ENCODE peak calls at places on chromosomes 2 and 18, in eight cellular contexts. One of them, this sample, is unnamed.

GRCh38 chr2:42569116-42569711 is 782 bp downstream of the MTA3 start:
- DNase-seq in HTR-8/SVneo: peak; percentile 53
- DNase-seq in T-cell: no peak
- DNase-seq in dermis blood vessel endothelial cell: peak; percentile 29
- DNase-seq in Daoy: peak; percentile 31
- DNase-seq in NCI-H748 treated with DMSO at 0.1 percent for 48 hours: peak; percentile 20
- DNase-seq in fibroblast of gingiva: peak; percentile 14
- DNase-seq in prostate gland: peak; percentile 12
- DNase-seq in this sample: peak; percentile 32

GRCh38 chr2:19128148-19128547 is 230.3 kb downstream of the OSR1 start:
- DNase-seq in HTR-8/SVneo: no peak
- DNase-seq in T-cell: no peak
- DNase-seq in dermis blood vessel endothelial cell: no peak
- DNase-seq in Daoy: no peak
- DNase-seq in NCI-H748 treated with DMSO at 0.1 percent for 48 hours: no peak
- DNase-seq in fibroblast of gingiva: no peak
- DNase-seq in prostate gland: no peak
- DNase-seq in this sample: no peak

GRCh38 chr2:42971381-42971780 is 179.0 kb upstream of the HAAO start:
- DNase-seq in HTR-8/SVneo: no peak
- DNase-seq in T-cell: no peak
- DNase-seq in dermis blood vessel endothelial cell: no peak
- DNase-seq in Daoy: no peak
- DNase-seq in NCI-H748 treated with DMSO at 0.1 percent for 48 hours: no peak
- DNase-seq in fibroblast of gingiva: no peak
- DNase-seq in prostate gland: no peak
- DNase-seq in this sample: no peak

GRCh38 chr2:238787507-238787906 is 60.4 kb upstream of the TWIST2 start:
- DNase-seq in HTR-8/SVneo: no peak
- DNase-seq in T-cell: no peak
- DNase-seq in dermis blood vessel endothelial cell: no peak
- DNase-seq in Daoy: no peak
- DNase-seq in NCI-H748 treated with DMSO at 0.1 percent for 48 hours: no peak
- DNase-seq in fibroblast of gingiva: peak; percentile 47
- DNase-seq in prostate gland: no peak
- DNase-seq in this sample: no peak

GRCh38 chr2:71716697-71717624 is 263.6 kb downstream of the DYSF start:
- DNase-seq in HTR-8/SVneo: peak; percentile 77
- DNase-seq in T-cell: no peak
- DNase-seq in dermis blood vessel endothelial cell: peak; percentile 59
- DNase-seq in Daoy: peak; percentile 66
- DNase-seq in NCI-H748 treated with DMSO at 0.1 percent for 48 hours: no peak
- DNase-seq in fibroblast of gingiva: peak; percentile 83
- DNase-seq in prostate gland: peak; percentile 33
- DNase-seq in this sample: no peak

GRCh38 chr2:72623481-72623880 is 202.4 kb downstream of the EXOC6B start:
- DNase-seq in HTR-8/SVneo: no peak
- DNase-seq in T-cell: no peak
- DNase-seq in dermis blood vessel endothelial cell: no peak
- DNase-seq in Daoy: no peak
- DNase-seq in NCI-H748 treated with DMSO at 0.1 percent for 48 hours: no peak
- DNase-seq in fibroblast of gingiva: no peak
- DNase-seq in prostate gland: no peak
- DNase-seq in this sample: no peak

GRCh38 chr2:134120160-134120717 is 133.6 kb upstream of the MGAT5 start:
- DNase-seq in HTR-8/SVneo: peak; percentile 15
- DNase-seq in T-cell: peak; percentile 32
- DNase-seq in dermis blood vessel endothelial cell: peak; percentile 33
- DNase-seq in Daoy: peak; percentile 24
- DNase-seq in NCI-H748 treated with DMSO at 0.1 percent for 48 hours: no peak
- DNase-seq in fibroblast of gingiva: no peak
- DNase-seq in prostate gland: no peak
- DNase-seq in this sample: no peak

GRCh38 chr2:61543062-61543461 is 4.9 kb upstream of the XPO1 start:
- DNase-seq in HTR-8/SVneo: no peak
- DNase-seq in T-cell: no peak
- DNase-seq in dermis blood vessel endothelial cell: no peak
- DNase-seq in Daoy: no peak
- DNase-seq in NCI-H748 treated with DMSO at 0.1 percent for 48 hours: no peak
- DNase-seq in fibroblast of gingiva: no peak
- DNase-seq in prostate gland: no peak
- DNase-seq in this sample: no peak

GRCh38 chr2:105744909-105745853 is at the start of gene NCK2:
- DNase-seq in HTR-8/SVneo: peak; percentile 24
- DNase-seq in T-cell: no peak
- DNase-seq in dermis blood vessel endothelial cell: peak; percentile 51
- DNase-seq in Daoy: peak; percentile 24
- DNase-seq in NCI-H748 treated with DMSO at 0.1 percent for 48 hours: no peak
- DNase-seq in fibroblast of gingiva: peak; percentile 18
- DNase-seq in prostate gland: peak; percentile 11
- DNase-seq in this sample: no peak

GRCh38 chr2:241739651-241740050 is 5.2 kb downstream of the D2HGDH start:
- DNase-seq in HTR-8/SVneo: no peak
- DNase-seq in T-cell: no peak
- DNase-seq in dermis blood vessel endothelial cell: no peak
- DNase-seq in Daoy: peak; percentile 36
- DNase-seq in NCI-H748 treated with DMSO at 0.1 percent for 48 hours: no peak
- DNase-seq in fibroblast of gingiva: peak; percentile 22
- DNase-seq in prostate gland: no peak
- DNase-seq in this sample: no peak

GRCh38 chr2:28292491-28292890 is 100.2 kb upstream of the FOSL2 start:
- DNase-seq in HTR-8/SVneo: no peak
- DNase-seq in T-cell: no peak
- DNase-seq in dermis blood vessel endothelial cell: no peak
- DNase-seq in Daoy: peak; percentile 81
- DNase-seq in NCI-H748 treated with DMSO at 0.1 percent for 48 hours: no peak
- DNase-seq in fibroblast of gingiva: no peak
- DNase-seq in prostate gland: no peak
- DNase-seq in this sample: no peak

GRCh38 chr2:132443106-132443505 is 26.5 kb downstream of the GPR39 start:
- DNase-seq in HTR-8/SVneo: no peak
- DNase-seq in T-cell: no peak
- DNase-seq in dermis blood vessel endothelial cell: no peak
- DNase-seq in Daoy: no peak
- DNase-seq in NCI-H748 treated with DMSO at 0.1 percent for 48 hours: no peak
- DNase-seq in fibroblast of gingiva: no peak
- DNase-seq in prostate gland: no peak
- DNase-seq in this sample: no peak

GRCh38 chr2:109690457-109690821 is 76.3 kb downstream of the SOWAHC start:
- DNase-seq in HTR-8/SVneo: no peak
- DNase-seq in T-cell: no peak
- DNase-seq in dermis blood vessel endothelial cell: no peak
- DNase-seq in Daoy: no peak
- DNase-seq in NCI-H748 treated with DMSO at 0.1 percent for 48 hours: no peak
- DNase-seq in fibroblast of gingiva: no peak
- DNase-seq in prostate gland: no peak
- DNase-seq in this sample: no peak

GRCh38 chr2:238435752-238436096 is 9.0 kb downstream of the ASB1 start:
- DNase-seq in HTR-8/SVneo: no peak
- DNase-seq in T-cell: no peak
- DNase-seq in dermis blood vessel endothelial cell: no peak
- DNase-seq in Daoy: no peak
- DNase-seq in NCI-H748 treated with DMSO at 0.1 percent for 48 hours: no peak
- DNase-seq in fibroblast of gingiva: no peak
- DNase-seq in prostate gland: no peak
- DNase-seq in this sample: no peak

GRCh38 chr2:107325983-107326786 is 440.2 kb upstream of the ST6GAL2 start:
- DNase-seq in HTR-8/SVneo: no peak
- DNase-seq in T-cell: no peak
- DNase-seq in dermis blood vessel endothelial cell: no peak
- DNase-seq in Daoy: peak; percentile 50
- DNase-seq in NCI-H748 treated with DMSO at 0.1 percent for 48 hours: no peak
- DNase-seq in fibroblast of gingiva: peak; percentile 31
- DNase-seq in prostate gland: no peak
- DNase-seq in this sample: peak; percentile 55

GRCh38 chr2:172578054-172578453 is 22.2 kb downstream of the PDK1 start:
- DNase-seq in HTR-8/SVneo: no peak
- DNase-seq in T-cell: no peak
- DNase-seq in dermis blood vessel endothelial cell: no peak
- DNase-seq in Daoy: no peak
- DNase-seq in NCI-H748 treated with DMSO at 0.1 percent for 48 hours: no peak
- DNase-seq in fibroblast of gingiva: no peak
- DNase-seq in prostate gland: no peak
- DNase-seq in this sample: no peak

GRCh38 chr18:3688682-3689081 is 238.7 kb downstream of the TGIF1 start:
- DNase-seq in HTR-8/SVneo: peak; percentile 62
- DNase-seq in T-cell: no peak
- DNase-seq in dermis blood vessel endothelial cell: no peak
- DNase-seq in Daoy: peak; percentile 68
- DNase-seq in NCI-H748 treated with DMSO at 0.1 percent for 48 hours: no peak
- DNase-seq in fibroblast of gingiva: peak; percentile 94
- DNase-seq in prostate gland: no peak
- DNase-seq in this sample: no peak

GRCh38 chr2:244547-244946 is 19.3 kb downstream of the SH3YL1 start:
- DNase-seq in HTR-8/SVneo: no peak
- DNase-seq in T-cell: no peak
- DNase-seq in dermis blood vessel endothelial cell: no peak
- DNase-seq in Daoy: no peak
- DNase-seq in NCI-H748 treated with DMSO at 0.1 percent for 48 hours: no peak
- DNase-seq in fibroblast of gingiva: no peak
- DNase-seq in prostate gland: no peak
- DNase-seq in this sample: no peak

GRCh38 chr18:54888933-54889332 is 60.7 kb downstream of the RAB27B start:
- DNase-seq in HTR-8/SVneo: no peak
- DNase-seq in T-cell: no peak
- DNase-seq in dermis blood vessel endothelial cell: no peak
- DNase-seq in Daoy: no peak
- DNase-seq in NCI-H748 treated with DMSO at 0.1 percent for 48 hours: no peak
- DNase-seq in fibroblast of gingiva: peak; percentile 53
- DNase-seq in prostate gland: no peak
- DNase-seq in this sample: no peak

GRCh38 chr2:238339814-238340213 is 19.5 kb downstream of the TRAF3IP1 start:
- DNase-seq in HTR-8/SVneo: no peak
- DNase-seq in T-cell: no peak
- DNase-seq in dermis blood vessel endothelial cell: no peak
- DNase-seq in Daoy: no peak
- DNase-seq in NCI-H748 treated with DMSO at 0.1 percent for 48 hours: no peak
- DNase-seq in fibroblast of gingiva: no peak
- DNase-seq in prostate gland: no peak
- DNase-seq in this sample: no peak

GRCh38 chr18:75124551-75124950 is 84.4 kb downstream of the PTGR3 start:
- DNase-seq in HTR-8/SVneo: no peak
- DNase-seq in T-cell: no peak
- DNase-seq in dermis blood vessel endothelial cell: no peak
- DNase-seq in Daoy: no peak
- DNase-seq in NCI-H748 treated with DMSO at 0.1 percent for 48 hours: no peak
- DNase-seq in fibroblast of gingiva: no peak
- DNase-seq in prostate gland: no peak
- DNase-seq in this sample: no peak

GRCh38 chr2:42238644-42239288 is 69.6 kb downstream of the EML4 start:
- DNase-seq in HTR-8/SVneo: no peak
- DNase-seq in T-cell: peak; percentile 17
- DNase-seq in dermis blood vessel endothelial cell: peak; percentile 44
- DNase-seq in Daoy: peak; percentile 28
- DNase-seq in NCI-H748 treated with DMSO at 0.1 percent for 48 hours: no peak
- DNase-seq in fibroblast of gingiva: peak; percentile 11
- DNase-seq in prostate gland: peak; percentile 10
- DNase-seq in this sample: no peak

GRCh38 chr18:48453330-48454063 is 44.3 kb upstream of the ZBTB7C start:
- DNase-seq in HTR-8/SVneo: no peak
- DNase-seq in T-cell: no peak
- DNase-seq in dermis blood vessel endothelial cell: no peak
- DNase-seq in Daoy: no peak
- DNase-seq in NCI-H748 treated with DMSO at 0.1 percent for 48 hours: no peak
- DNase-seq in fibroblast of gingiva: no peak
- DNase-seq in prostate gland: peak; percentile 17
- DNase-seq in this sample: no peak

GRCh38 chr2:240820014-240820606 is at the start of gene KIF1A:
- DNase-seq in HTR-8/SVneo: no peak
- DNase-seq in T-cell: no peak
- DNase-seq in dermis blood vessel endothelial cell: no peak
- DNase-seq in Daoy: peak; percentile 39
- DNase-seq in NCI-H748 treated with DMSO at 0.1 percent for 48 hours: peak; percentile 78
- DNase-seq in fibroblast of gingiva: no peak
- DNase-seq in prostate gland: peak; percentile 47
- DNase-seq in this sample: peak; percentile 95

GRCh38 chr2:120861576-120862191 is 126.0 kb downstream of the GLI2 start:
- DNase-seq in HTR-8/SVneo: no peak
- DNase-seq in T-cell: no peak
- DNase-seq in dermis blood vessel endothelial cell: no peak
- DNase-seq in Daoy: no peak
- DNase-seq in NCI-H748 treated with DMSO at 0.1 percent for 48 hours: no peak
- DNase-seq in fibroblast of gingiva: no peak
- DNase-seq in prostate gland: no peak
- DNase-seq in this sample: no peak

This sample was measured in putamen.